ENCODE peak calls at places on chromosomes 11 and 22, in six cellular contexts. One of them, this sample, is unnamed.

GRCh38 chr11:69683764-69684333 is 8.7 kb upstream of the LTO1 start:
- DNase-seq in A673: peak
- DNase-seq in Peyer's patch: no peak
- DNase-seq in neural crest cell: no peak
- DNase-seq in esophagus squamous epithelium: no peak
- DNase-seq in AG10803: no peak
- DNase-seq in this sample: no peak

GRCh38 chr22:17401728-17402127 is 32.5 kb downstream of the CECR2 start:
- DNase-seq in A673: no peak
- DNase-seq in Peyer's patch: no peak
- DNase-seq in neural crest cell: no peak
- DNase-seq in esophagus squamous epithelium: no peak
- DNase-seq in AG10803: no peak
- DNase-seq in this sample: no peak

GRCh38 chr11:91433284-91434010 is 791.2 kb upstream of the FAT3 start:
- DNase-seq in A673: no peak
- DNase-seq in Peyer's patch: no peak
- DNase-seq in neural crest cell: no peak
- DNase-seq in esophagus squamous epithelium: no peak
- DNase-seq in AG10803: no peak
- DNase-seq in this sample: no peak

GRCh38 chr22:42473484-42474193 is 41.4 kb upstream of the NFAM1 start:
- DNase-seq in A673: peak
- DNase-seq in Peyer's patch: no peak
- DNase-seq in neural crest cell: peak
- DNase-seq in esophagus squamous epithelium: no peak
- DNase-seq in AG10803: peak
- DNase-seq in this sample: peak

GRCh38 chr22:39283312-39284141 is 35.9 kb downstream of the RPL3 start:
- DNase-seq in A673: no peak
- DNase-seq in Peyer's patch: no peak
- DNase-seq in neural crest cell: peak
- DNase-seq in esophagus squamous epithelium: no peak
- DNase-seq in AG10803: no peak
- DNase-seq in this sample: no peak

GRCh38 chr11:115423728-115424459 is 80.3 kb downstream of the CADM1 start:
- DNase-seq in A673: no peak
- DNase-seq in Peyer's patch: no peak
- DNase-seq in neural crest cell: no peak
- DNase-seq in esophagus squamous epithelium: no peak
- DNase-seq in AG10803: no peak
- DNase-seq in this sample: no peak

GRCh38 chr11:36713715-36714114 is 115.7 kb upstream of the RAG2 start:
- DNase-seq in A673: no peak
- DNase-seq in Peyer's patch: no peak
- DNase-seq in neural crest cell: no peak
- DNase-seq in esophagus squamous epithelium: no peak
- DNase-seq in AG10803: no peak
- DNase-seq in this sample: no peak

GRCh38 chr22:46794491-46794890 is 32.0 kb downstream of the TBC1D22A start:
- DNase-seq in A673: no peak
- DNase-seq in Peyer's patch: peak
- DNase-seq in neural crest cell: no peak
- DNase-seq in esophagus squamous epithelium: no peak
- DNase-seq in AG10803: no peak
- DNase-seq in this sample: no peak

GRCh38 chr22:17773606-17774205 is 563 bp downstream of the BID start:
- DNase-seq in A673: peak
- DNase-seq in Peyer's patch: peak
- DNase-seq in neural crest cell: peak
- DNase-seq in esophagus squamous epithelium: no peak
- DNase-seq in AG10803: no peak
- DNase-seq in this sample: peak

GRCh38 chr11:113874920-113875413 is 405 bp downstream of the USP28 start:
- DNase-seq in A673: no peak
- DNase-seq in Peyer's patch: no peak
- DNase-seq in neural crest cell: no peak
- DNase-seq in esophagus squamous epithelium: no peak
- DNase-seq in AG10803: no peak
- DNase-seq in this sample: peak

GRCh38 chr11:123483058-123483457 is 53.0 kb downstream of the GRAMD1B start:
- DNase-seq in A673: no peak
- DNase-seq in Peyer's patch: no peak
- DNase-seq in neural crest cell: no peak
- DNase-seq in esophagus squamous epithelium: no peak
- DNase-seq in AG10803: peak
- DNase-seq in this sample: peak

DNA sequence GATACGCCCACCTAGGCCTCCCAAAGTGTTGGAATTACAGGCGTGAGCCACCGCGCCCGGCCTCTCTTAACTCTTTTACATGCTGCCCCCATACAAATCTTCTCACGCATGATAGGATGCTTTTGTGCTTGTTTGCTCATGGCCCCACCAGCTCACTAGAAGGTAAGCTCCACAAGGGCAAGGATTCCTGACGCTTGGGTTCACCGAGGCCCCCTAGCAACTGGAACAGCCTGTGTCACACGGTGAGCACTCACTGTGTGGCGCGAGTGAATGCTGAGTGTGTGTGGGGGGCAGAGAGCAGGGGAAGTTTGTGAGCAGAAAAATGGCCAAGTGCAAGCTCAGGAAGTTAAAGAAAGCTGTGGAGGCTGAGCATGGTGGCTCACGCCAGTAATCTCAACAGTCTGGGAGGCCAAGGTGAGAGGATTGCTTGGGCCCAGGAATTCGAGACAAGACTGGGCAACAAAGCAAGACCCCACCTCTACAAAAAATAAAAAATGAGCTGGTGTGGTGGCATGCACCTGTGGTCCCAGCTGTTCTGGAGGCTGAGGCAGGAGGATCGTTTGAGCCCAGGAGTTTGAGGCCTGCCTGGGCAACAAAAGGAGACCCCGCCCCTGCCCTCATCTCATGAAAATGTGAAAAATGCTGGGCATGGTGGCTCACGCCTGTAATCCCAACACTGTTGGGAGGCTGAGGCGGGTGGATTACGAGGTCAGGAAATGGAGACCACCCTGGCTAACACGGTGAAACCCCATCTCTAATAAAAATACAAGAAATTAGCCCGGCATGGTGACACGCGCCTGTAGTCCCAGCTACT is 2.3 kb downstream of the BAD start:
- DNase-seq in A673: no peak
- DNase-seq in Peyer's patch: no peak
- DNase-seq in neural crest cell: no peak
- DNase-seq in esophagus squamous epithelium: no peak
- DNase-seq in AG10803: no peak
- DNase-seq in this sample: no peak
- TF ChIP-seq CTCF in A673: no peak
- TF ChIP-seq CTCF in Peyer's patch: no peak
- TF ChIP-seq CTCF in neural crest cell: no peak
- TF ChIP-seq CTCF in esophagus squamous epithelium: no peak
- TF ChIP-seq CTCF in AG10803: no peak
- TF ChIP-seq CTCF in this sample: no peak

GRCh38 chr11:2122907-2123627 is 16.1 kb downstream of the IGF2 start:
- DNase-seq in A673: no peak
- DNase-seq in Peyer's patch: no peak
- DNase-seq in neural crest cell: no peak
- DNase-seq in esophagus squamous epithelium: no peak
- DNase-seq in AG10803: no peak
- DNase-seq in this sample: no peak
- TF ChIP-seq CTCF in A673: no peak
- TF ChIP-seq CTCF in Peyer's patch: no peak
- TF ChIP-seq CTCF in neural crest cell: no peak
- TF ChIP-seq CTCF in esophagus squamous epithelium: no peak
- TF ChIP-seq CTCF in AG10803: no peak
- TF ChIP-seq CTCF in this sample: no peak

DNA sequence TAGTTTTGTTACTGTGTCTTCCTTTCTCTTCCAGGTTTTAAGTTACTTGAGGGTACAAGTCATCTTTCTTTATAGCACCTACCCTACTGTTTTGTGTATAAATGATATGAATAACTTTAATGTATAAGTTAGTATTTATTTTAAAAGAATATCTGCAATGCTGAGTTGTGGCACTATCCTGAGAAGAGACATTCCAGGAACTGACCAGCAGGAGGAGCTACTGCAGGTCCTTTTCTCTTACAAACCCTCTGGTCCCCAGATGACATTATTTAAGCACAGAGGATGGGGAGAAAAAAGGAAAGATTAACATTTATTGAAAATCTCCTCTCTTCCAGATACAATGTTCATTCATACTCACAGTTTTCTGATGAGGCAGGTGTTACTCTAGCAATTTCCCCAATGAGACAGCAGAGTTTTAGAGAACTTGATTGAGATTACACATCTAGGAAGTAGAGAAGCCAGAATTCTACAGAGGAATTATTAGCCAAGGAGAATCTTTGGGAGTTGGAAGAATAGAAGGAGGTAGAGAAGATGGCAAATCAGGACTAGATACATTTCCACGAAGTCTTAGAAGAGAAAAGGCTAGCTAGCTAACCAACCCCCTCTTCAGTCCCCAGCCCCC is 541.2 kb upstream of the API5 start:
- DNase-seq in A673: peak
- DNase-seq in Peyer's patch: no peak
- DNase-seq in neural crest cell: peak
- DNase-seq in esophagus squamous epithelium: no peak
- DNase-seq in AG10803: peak
- DNase-seq in this sample: peak
- TF ChIP-seq CTCF in A673: peak
- TF ChIP-seq CTCF in Peyer's patch: no peak
- TF ChIP-seq CTCF in neural crest cell: peak
- TF ChIP-seq CTCF in esophagus squamous epithelium: no peak
- TF ChIP-seq CTCF in AG10803: peak
- TF ChIP-seq CTCF in this sample: peak

GRCh38 chr11:105155679-105156078 is 16.1 kb upstream of the CARD18 start:
- DNase-seq in A673: no peak
- DNase-seq in Peyer's patch: no peak
- DNase-seq in neural crest cell: no peak
- DNase-seq in esophagus squamous epithelium: no peak
- DNase-seq in AG10803: no peak
- DNase-seq in this sample: no peak
- TF ChIP-seq CTCF in A673: no peak
- TF ChIP-seq CTCF in Peyer's patch: no peak
- TF ChIP-seq CTCF in neural crest cell: no peak
- TF ChIP-seq CTCF in esophagus squamous epithelium: no peak
- TF ChIP-seq CTCF in AG10803: no peak
- TF ChIP-seq CTCF in this sample: no peak

DNA sequence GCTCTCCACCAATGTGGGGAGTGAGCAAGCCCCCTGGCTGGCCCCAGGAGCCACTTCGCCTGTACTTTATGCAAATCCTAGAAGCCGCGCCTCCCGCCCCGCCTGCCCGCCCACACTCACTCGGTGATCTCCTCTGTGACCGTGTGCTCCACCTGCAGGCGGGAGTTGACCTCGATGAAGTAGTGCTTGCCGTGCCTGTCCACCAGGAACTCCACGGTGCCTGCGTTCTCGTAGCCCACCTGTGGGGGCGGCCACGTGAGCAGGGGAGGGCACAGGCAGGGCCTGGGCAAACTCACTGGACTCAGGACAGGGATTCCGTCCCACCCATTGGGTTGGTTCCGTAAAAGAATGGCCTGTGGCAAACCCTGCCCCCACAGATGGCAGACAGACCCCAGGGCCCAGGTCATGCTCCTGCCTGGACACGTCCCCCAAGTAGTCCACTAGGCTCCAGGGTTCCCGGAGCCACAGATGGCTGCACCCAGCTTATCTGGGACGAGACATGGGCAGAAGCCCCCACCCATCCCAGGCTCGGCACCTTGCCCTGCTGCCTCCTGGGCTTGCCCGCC is 11.9 kb downstream of the LRFN4 start:
- DNase-seq in A673: peak
- DNase-seq in Peyer's patch: peak
- DNase-seq in neural crest cell: no peak
- DNase-seq in esophagus squamous epithelium: peak
- DNase-seq in AG10803: no peak
- DNase-seq in this sample: no peak
- TF ChIP-seq CTCF in A673: peak
- TF ChIP-seq CTCF in Peyer's patch: peak
- TF ChIP-seq CTCF in neural crest cell: peak
- TF ChIP-seq CTCF in esophagus squamous epithelium: peak
- TF ChIP-seq CTCF in AG10803: no peak
- TF ChIP-seq CTCF in this sample: no peak

DNA sequence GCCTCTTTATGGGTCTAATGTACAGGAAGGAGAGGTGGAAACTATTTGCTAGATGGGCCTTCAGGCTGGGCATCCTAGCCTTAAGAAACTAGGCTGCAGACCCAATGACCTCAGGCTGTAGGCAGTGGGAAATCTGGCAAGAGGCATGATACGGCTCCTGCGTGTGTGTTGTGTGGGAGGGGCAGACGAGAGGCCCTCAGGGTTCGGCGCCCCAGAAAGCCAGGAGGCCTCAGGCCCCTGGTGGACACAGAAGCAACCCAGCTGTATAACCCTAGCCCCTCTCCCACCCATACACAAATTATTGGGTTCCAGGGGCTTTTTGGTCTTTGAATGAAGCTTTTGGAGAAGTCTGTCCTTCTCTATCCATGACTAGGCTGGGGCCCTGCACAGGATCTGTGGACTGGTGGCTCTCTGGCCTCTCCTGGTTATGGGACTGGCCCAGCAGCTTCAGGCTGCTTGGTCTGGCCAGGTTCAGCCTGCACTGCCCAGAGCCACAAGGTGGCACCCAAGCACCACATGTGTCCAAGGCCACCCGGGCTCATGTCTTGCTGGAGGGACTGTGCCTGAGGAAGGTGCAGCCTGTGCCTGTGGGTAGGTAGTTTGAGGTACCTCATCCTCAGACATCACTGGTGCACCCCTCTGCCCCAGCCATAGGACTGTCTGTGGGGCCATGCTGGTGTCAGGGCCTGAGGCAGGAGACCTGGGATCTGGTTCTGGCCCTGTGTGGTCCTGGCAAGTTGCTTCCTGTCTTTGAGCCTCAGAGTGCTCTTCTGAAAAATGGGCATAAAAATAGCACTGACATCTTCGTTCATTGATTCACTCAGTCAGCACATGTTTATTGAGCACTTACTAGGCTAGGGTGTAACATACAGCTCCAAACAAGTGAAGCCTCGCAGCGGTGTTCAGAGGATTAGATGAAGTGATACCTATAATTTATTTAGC is 87.5 kb downstream of the RRM1 start:
- DNase-seq in A673: peak
- DNase-seq in Peyer's patch: peak
- DNase-seq in neural crest cell: peak
- DNase-seq in esophagus squamous epithelium: no peak
- DNase-seq in AG10803: peak
- DNase-seq in this sample: peak
- TF ChIP-seq CTCF in A673: peak
- TF ChIP-seq CTCF in Peyer's patch: no peak
- TF ChIP-seq CTCF in neural crest cell: peak
- TF ChIP-seq CTCF in esophagus squamous epithelium: no peak
- TF ChIP-seq CTCF in AG10803: peak
- TF ChIP-seq CTCF in this sample: peak